ENCODE peak calls at places on chromosomes 6 and 20, in six cellular contexts. N is CD8-positive, alpha-beta T cell; V is SK-N-SH; L is H1; H is CD8-positive, alpha-beta memory T cell; X is MM.1S. G is an unnamed sample. For H3K9me3, the result is how much of the 10 kb centered on the place peaks cover.

GRCh38 chr6:26017567-26017966 is 55.0 kb downstream of the TRIM38 start:
- DNase-seq in V (no peak), X (peak), N (no peak), L (no peak), H (peak), G (peak)

GRCh38 chr6:21102201-21102600 is 491.4 kb upstream of the SOX4 start:
- DNase-seq in N (no peak), H (no peak), V (no peak), X (no peak), L (no peak), G (no peak)

GRCh38 chr20:45685896-45686295 is 15.9 kb upstream of the WFDC11 start:
- DNase-seq in V (no peak), L (peak), X (no peak), N (no peak), H (no peak), G (no peak)

GRCh38 chr20:59253325-59253724 is 47.1 kb upstream of the EDN3 start:
- DNase-seq in H (no peak), L (no peak), N (no peak), V (no peak), X (peak), G (no peak)

GRCh38 chr6:75202676-75203131 is 3.1 kb downstream of the COL12A1 start:
- DNase-seq in V (peak), H (no peak), L (peak), N (no peak), X (no peak), G (no peak)

GRCh38 chr6:18528084-18528743 is 141.1 kb downstream of the RNF144B start:
- DNase-seq in L (no peak), X (peak), H (no peak), V (peak), N (no peak), G (no peak)

GRCh38 chr20:33311011-33311410 is 28.0 kb downstream of the BPIFB1 start:
- DNase-seq in H (no peak), X (no peak), N (no peak), L (no peak), V (no peak), G (no peak)

GRCh38 chr6:28710466-28711191 is 184.9 kb downstream of the GPX5 start:
- DNase-seq in H (no peak), X (no peak), V (no peak), N (no peak), L (peak), G (no peak)

GRCh38 chr6:83273596-83273995 is 80.4 kb downstream of the RWDD2A start:
- DNase-seq in L (no peak), H (no peak), X (no peak), V (no peak), N (no peak), G (no peak)

GRCh38 chr6:31728767-31729514 is at the start of gene DDAH2:
- DNase-seq in V (no peak), N (no peak), L (no peak), H (no peak), X (no peak), G (no peak)

GRCh38 chr20:51767018-51767866 is 948 bp downstream of the ATP9A start:
- DNase-seq in N (peak), L (peak), V (peak), X (peak), H (peak), G (peak)

GRCh38 chr6:168497381-168497780 is 56.4 kb downstream of the SMOC2 start:
- DNase-seq in L (no peak), N (no peak), V (no peak), X (no peak), H (no peak), G (no peak)

GRCh38 chr6:168496139-168496840 is 55.3 kb downstream of the SMOC2 start:
- DNase-seq in X (no peak), H (no peak), V (no peak), N (no peak), L (no peak), G (no peak)

GRCh38 chr6:168495636-168496035 is 54.7 kb downstream of the SMOC2 start:
- DNase-seq in X (no peak), V (no peak), H (no peak), N (no peak), L (no peak), G (no peak)

GRCh38 chr6:168495133-168495532 is 54.1 kb downstream of the SMOC2 start:
- DNase-seq in X (no peak), L (no peak), N (no peak), V (no peak), H (no peak), G (no peak)

DNA sequence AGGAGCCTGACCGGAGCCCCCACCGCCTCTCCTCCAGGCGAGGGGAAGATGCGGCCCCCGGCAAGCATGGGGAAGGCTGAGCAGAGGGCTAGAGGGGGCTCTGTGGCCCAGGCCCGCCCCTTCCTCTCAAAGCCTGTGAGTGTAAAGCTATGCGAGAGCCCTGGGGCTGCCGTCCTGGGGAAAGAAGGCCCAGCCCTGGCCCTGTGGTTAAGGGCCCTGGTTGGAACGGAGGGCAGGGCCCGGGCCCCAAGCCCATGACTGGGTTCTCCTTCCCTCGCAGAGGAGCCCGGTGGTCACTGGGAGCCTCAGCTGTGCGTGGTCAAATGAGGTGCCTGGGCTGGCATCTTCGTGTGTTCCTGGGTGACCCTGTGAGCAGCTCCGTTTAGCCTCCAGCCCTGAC is 55.9 kb downstream of the SMOC2 start:
- DNase-seq in V (no peak), H (no peak), N (no peak), L (no peak), X (no peak), G (no peak)
- H3K9me3 ChIP-seq in V (under half), H (under half), N (under half), L (under half), X (under half), G (under half)

GRCh38 chr6:27668442-27669275 is 195.8 kb upstream of the ZNF184 start:
- DNase-seq in N (no peak), V (peak), H (no peak), X (peak), L (peak), G (no peak)
- H3K4me3 ChIP-seq in N (no peak), V (peak), H (no peak), X (peak), L (peak), G (no peak)

DNA sequence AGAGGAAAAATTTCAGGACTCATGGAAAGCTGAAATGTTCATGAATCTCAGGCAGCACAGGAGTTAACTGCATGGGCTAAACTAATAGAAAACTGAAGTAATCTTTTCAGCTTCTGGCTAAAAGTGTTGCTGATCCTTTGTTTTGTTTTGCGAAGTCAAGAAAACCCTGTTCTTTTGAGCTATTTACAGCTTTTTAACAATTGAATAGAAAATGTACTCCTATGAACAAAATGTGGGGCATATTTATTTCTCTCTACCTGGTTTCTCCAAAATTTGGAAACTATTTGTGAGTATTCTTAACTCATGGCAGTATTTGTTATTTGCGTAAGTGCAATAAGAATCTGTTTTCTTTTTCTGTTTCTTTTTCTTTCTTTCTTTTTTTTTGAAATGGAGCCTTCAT is 818.8 kb upstream of the CITED2 start:
- DNase-seq in X (no peak), H (no peak), V (no peak), N (no peak), L (no peak), G (no peak)
- H3K9me3 ChIP-seq in X (under half), H (under half), V (under half), N (under half), L (under half), G (under half)

GRCh38 chr6:15505463-15505918 is 157.3 kb downstream of the DTNBP1 start:
- DNase-seq in V (no peak), N (no peak), X (no peak), L (no peak), H (no peak), G (peak)
- H3K4me3 ChIP-seq in V (peak), N (no peak), X (no peak), L (no peak), H (no peak), G (no peak)

DNA sequence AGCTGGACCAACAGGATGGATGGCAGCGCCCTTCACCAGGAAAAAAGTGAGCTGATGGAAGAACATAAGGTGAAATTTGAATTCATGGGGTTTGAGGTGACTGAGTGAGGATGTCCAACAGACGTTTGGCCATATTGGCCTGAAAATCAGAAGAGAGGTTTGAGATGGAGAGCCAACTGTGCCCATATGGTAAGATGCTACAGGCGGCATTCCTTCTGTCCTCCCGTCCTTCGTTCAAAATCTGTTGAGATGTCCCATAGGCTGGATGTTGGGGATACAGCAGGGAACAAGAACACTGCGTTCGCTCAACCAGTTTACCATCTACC is 468 bp upstream of the CMTR1 start:
- DNase-seq in H (no peak), L (no peak), V (no peak), N (no peak), X (no peak), G (no peak)
- H3K9me3 ChIP-seq in H (under half), L (under half), V (under half), N (under half), X (under half), G (under half)

GRCh38 chr6:5086294-5086890 is 1.3 kb downstream of the PPP1R3G start:
- DNase-seq in V (no peak), H (no peak), N (no peak), X (no peak), L (peak), G (no peak)

GRCh38 chr6:5083813-5084191 is 1.3 kb upstream of the PPP1R3G start:
- DNase-seq in L (no peak), H (no peak), N (no peak), V (no peak), X (no peak), G (no peak)

GRCh38 chr6:5085638-5086293 is 625 bp downstream of the PPP1R3G start:
- DNase-seq in X (peak), H (no peak), N (no peak), L (peak), V (peak), G (peak)

GRCh38 chr6:5084192-5084786 is 852 bp upstream of the PPP1R3G start:
- DNase-seq in H (no peak), N (no peak), X (no peak), V (peak), L (no peak), G (peak)

GRCh38 chr6:5084787-5085637 is at the start of gene PPP1R3G:
- DNase-seq in V (peak), X (peak), H (no peak), L (peak), N (no peak), G (peak)
- H3K4me3 ChIP-seq in V (peak), X (peak), H (no peak), L (peak), N (no peak), G (peak)

GRCh38 chr20:62111148-62111547 is 11.1 kb upstream of the LSM14B start:
- DNase-seq in X (no peak), V (no peak), N (no peak), H (no peak), L (no peak), G (no peak)
- H3K9me3 ChIP-seq in X (under half), V (under half), N (half or more), H (under half), L (under half), G (under half)

GRCh38 chr20:43188234-43188653 is 1.5 kb downstream of the PTPRT start:
- DNase-seq in X (peak), N (no peak), L (peak), V (peak), H (no peak), G (no peak)
- H3K4me3 ChIP-seq in X (peak), N (no peak), L (peak), V (no peak), H (no peak), G (no peak)

DNA sequence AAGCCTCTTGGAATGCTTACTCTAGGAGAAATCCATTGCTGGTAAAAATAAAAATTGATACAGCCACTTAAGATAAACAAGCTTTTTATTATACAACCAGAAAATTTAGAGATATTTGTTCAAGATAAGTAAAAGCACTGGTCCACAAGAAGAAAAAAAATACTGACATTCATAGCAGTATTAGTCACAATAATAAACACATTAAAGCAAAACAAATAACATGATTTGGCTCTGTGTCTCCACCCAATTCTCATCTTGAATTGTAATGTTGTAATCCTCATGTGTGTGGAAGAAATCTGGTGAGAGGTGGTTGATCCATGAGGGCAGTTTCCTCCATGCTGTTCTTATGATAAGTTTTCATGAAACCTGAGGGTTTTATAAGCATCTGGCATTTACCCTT is 1093.5 kb upstream of the ADGRB3 start:
- DNase-seq in L (no peak), H (no peak), N (no peak), V (no peak), X (no peak), G (no peak)
- H3K9me3 ChIP-seq in L (under half), H (under half), N (under half), V (under half), X (under half), G (under half)

G was measured in heart left ventricle.